ENCODE peak calls at places on chromosome 11, in ten cellular contexts. One of them, this sample, is unnamed. For H3K9me3, the result is how much of the 10 kb centered on the place peaks cover.

GRCh38 chr11:100815787-100816330 is 128.8 kb downstream of the ARHGAP42 start:
- DNase-seq in suprapubic skin: no peak
- DNase-seq in K562: no peak
- DNase-seq in spleen: no peak
- DNase-seq in sigmoid colon: no peak
- DNase-seq in HepG2: no peak
- DNase-seq in prostate gland: no peak
- DNase-seq in H1: no peak
- DNase-seq in transverse colon: no peak
- DNase-seq in HCT116: no peak
- DNase-seq in this sample: no peak

GRCh38 chr11:95108671-95109551 is 19.3 kb downstream of the ENDOD1 start:
- DNase-seq in transverse colon: no peak
- DNase-seq in suprapubic skin: no peak
- DNase-seq in HepG2: no peak
- DNase-seq in spleen: no peak
- DNase-seq in sigmoid colon: no peak
- DNase-seq in K562: peak
- DNase-seq in HCT116: no peak
- DNase-seq in H1: no peak
- DNase-seq in prostate gland: no peak
- DNase-seq in this sample: no peak

GRCh38 chr11:12399355-12399754 is 22.0 kb downstream of the PARVA start:
- DNase-seq in transverse colon: no peak
- DNase-seq in suprapubic skin: no peak
- DNase-seq in sigmoid colon: no peak
- DNase-seq in spleen: no peak
- DNase-seq in prostate gland: no peak
- DNase-seq in K562: no peak
- DNase-seq in HCT116: no peak
- DNase-seq in H1: no peak
- DNase-seq in HepG2: no peak
- DNase-seq in this sample: no peak

GRCh38 chr11:117546431-117547160 is 218.9 kb downstream of the CEP164 start:
- DNase-seq in HCT116: no peak
- DNase-seq in transverse colon: no peak
- DNase-seq in K562: no peak
- DNase-seq in sigmoid colon: no peak
- DNase-seq in H1: no peak
- DNase-seq in suprapubic skin: no peak
- DNase-seq in spleen: no peak
- DNase-seq in HepG2: no peak
- DNase-seq in prostate gland: no peak
- DNase-seq in this sample: no peak

GRCh38 chr11:94793002-94793401 is 24.8 kb downstream of the AMOTL1 start:
- DNase-seq in sigmoid colon: no peak
- DNase-seq in suprapubic skin: no peak
- DNase-seq in HCT116: no peak
- DNase-seq in transverse colon: no peak
- DNase-seq in spleen: no peak
- DNase-seq in prostate gland: no peak
- DNase-seq in HepG2: no peak
- DNase-seq in K562: no peak
- DNase-seq in H1: no peak
- DNase-seq in this sample: no peak

GRCh38 chr11:134033276-134033675 is 35.6 kb upstream of the JAM3 start:
- DNase-seq in sigmoid colon: no peak
- DNase-seq in K562: no peak
- DNase-seq in HCT116: no peak
- DNase-seq in spleen: no peak
- DNase-seq in prostate gland: no peak
- DNase-seq in HepG2: no peak
- DNase-seq in transverse colon: no peak
- DNase-seq in H1: no peak
- DNase-seq in suprapubic skin: no peak
- DNase-seq in this sample: no peak

GRCh38 chr11:94128171-94128745 is 383 bp upstream of the PANX1 start:
- DNase-seq in sigmoid colon: peak
- DNase-seq in transverse colon: peak
- DNase-seq in H1: peak
- DNase-seq in prostate gland: peak
- DNase-seq in K562: no peak
- DNase-seq in HepG2: no peak
- DNase-seq in spleen: peak
- DNase-seq in HCT116: no peak
- DNase-seq in suprapubic skin: no peak
- DNase-seq in this sample: no peak

GRCh38 chr11:122100222-122101080 is 15.6 kb downstream of the BLID start:
- DNase-seq in HCT116: no peak
- DNase-seq in suprapubic skin: peak
- DNase-seq in spleen: no peak
- DNase-seq in H1: peak
- DNase-seq in HepG2: no peak
- DNase-seq in prostate gland: peak
- DNase-seq in transverse colon: peak
- DNase-seq in sigmoid colon: peak
- DNase-seq in K562: no peak
- DNase-seq in this sample: no peak

GRCh38 chr11:20042717-20043392 is 117.4 kb downstream of the DBX1 start:
- DNase-seq in spleen: no peak
- DNase-seq in HepG2: no peak
- DNase-seq in HCT116: no peak
- DNase-seq in K562: no peak
- DNase-seq in sigmoid colon: no peak
- DNase-seq in H1: no peak
- DNase-seq in suprapubic skin: no peak
- DNase-seq in prostate gland: no peak
- DNase-seq in transverse colon: no peak
- DNase-seq in this sample: no peak

GRCh38 chr11:114308689-114309089 is 12.5 kb downstream of the NNMT start:
- DNase-seq in H1: no peak
- DNase-seq in HCT116: no peak
- DNase-seq in sigmoid colon: no peak
- DNase-seq in K562: no peak
- DNase-seq in suprapubic skin: no peak
- DNase-seq in transverse colon: no peak
- DNase-seq in spleen: no peak
- DNase-seq in prostate gland: no peak
- DNase-seq in HepG2: no peak
- DNase-seq in this sample: peak

GRCh38 chr11:122202951-122203456 is 87.0 kb upstream of the BLID start:
- DNase-seq in suprapubic skin: peak
- DNase-seq in K562: peak
- DNase-seq in prostate gland: peak
- DNase-seq in H1: peak
- DNase-seq in HCT116: peak
- DNase-seq in spleen: peak
- DNase-seq in HepG2: peak
- DNase-seq in transverse colon: peak
- DNase-seq in sigmoid colon: peak
- DNase-seq in this sample: peak

GRCh38 chr11:128598755-128599154 is 11.4 kb upstream of the ETS1 start:
- DNase-seq in sigmoid colon: no peak
- DNase-seq in HCT116: no peak
- DNase-seq in HepG2: no peak
- DNase-seq in H1: no peak
- DNase-seq in prostate gland: no peak
- DNase-seq in suprapubic skin: no peak
- DNase-seq in K562: no peak
- DNase-seq in spleen: no peak
- DNase-seq in transverse colon: no peak
- DNase-seq in this sample: no peak

GRCh38 chr11:61549662-61550568 is 31.0 kb downstream of the SYT7 start:
- DNase-seq in HCT116: no peak
- DNase-seq in H1: no peak
- DNase-seq in HepG2: no peak
- DNase-seq in K562: no peak
- DNase-seq in sigmoid colon: no peak
- DNase-seq in prostate gland: no peak
- DNase-seq in spleen: no peak
- DNase-seq in transverse colon: no peak
- DNase-seq in suprapubic skin: no peak
- DNase-seq in this sample: no peak

GRCh38 chr11:27421819-27422494 is 50.6 kb downstream of the LGR4 start:
- DNase-seq in spleen: no peak
- DNase-seq in HCT116: no peak
- DNase-seq in suprapubic skin: no peak
- DNase-seq in prostate gland: no peak
- DNase-seq in H1: no peak
- DNase-seq in K562: no peak
- DNase-seq in HepG2: no peak
- DNase-seq in transverse colon: no peak
- DNase-seq in sigmoid colon: no peak
- DNase-seq in this sample: no peak

GRCh38 chr11:133636686-133637085 is 104.4 kb upstream of the OPCML start:
- DNase-seq in HCT116: no peak
- DNase-seq in transverse colon: no peak
- DNase-seq in prostate gland: no peak
- DNase-seq in H1: no peak
- DNase-seq in suprapubic skin: no peak
- DNase-seq in HepG2: no peak
- DNase-seq in sigmoid colon: no peak
- DNase-seq in spleen: no peak
- DNase-seq in K562: no peak
- DNase-seq in this sample: no peak

GRCh38 chr11:11390068-11390775 is 37.2 kb upstream of the CSNK2A3 start:
- DNase-seq in HCT116: no peak
- DNase-seq in transverse colon: no peak
- DNase-seq in sigmoid colon: no peak
- DNase-seq in prostate gland: no peak
- DNase-seq in HepG2: no peak
- DNase-seq in spleen: peak
- DNase-seq in suprapubic skin: no peak
- DNase-seq in K562: no peak
- DNase-seq in H1: no peak
- DNase-seq in this sample: no peak

GRCh38 chr11:12410006-12410728 is 32.8 kb downstream of the PARVA start:
- DNase-seq in K562: no peak
- DNase-seq in HCT116: no peak
- DNase-seq in H1: peak
- DNase-seq in transverse colon: no peak
- DNase-seq in prostate gland: no peak
- DNase-seq in spleen: no peak
- DNase-seq in HepG2: no peak
- DNase-seq in suprapubic skin: no peak
- DNase-seq in sigmoid colon: peak
- DNase-seq in this sample: no peak

GRCh38 chr11:64803163-64803845 is at the start of gene MAP4K2:
- DNase-seq in spleen: peak
- DNase-seq in H1: peak
- DNase-seq in suprapubic skin: peak
- DNase-seq in HepG2: peak
- DNase-seq in sigmoid colon: peak
- DNase-seq in HCT116: peak
- DNase-seq in K562: peak
- DNase-seq in prostate gland: peak
- DNase-seq in transverse colon: peak
- DNase-seq in this sample: peak

GRCh38 chr11:58866788-58867187 is 22.3 kb upstream of the GLYATL2 start:
- DNase-seq in HepG2: no peak
- DNase-seq in suprapubic skin: no peak
- DNase-seq in spleen: no peak
- DNase-seq in H1: no peak
- DNase-seq in transverse colon: no peak
- DNase-seq in K562: no peak
- DNase-seq in sigmoid colon: no peak
- DNase-seq in prostate gland: no peak
- DNase-seq in HCT116: no peak
- DNase-seq in this sample: no peak
- H3K9me3 ChIP-seq in HepG2: under half
- H3K9me3 ChIP-seq in suprapubic skin: under half
- H3K9me3 ChIP-seq in spleen: under half
- H3K9me3 ChIP-seq in H1: under half
- H3K9me3 ChIP-seq in transverse colon: under half
- H3K9me3 ChIP-seq in K562: under half
- H3K9me3 ChIP-seq in sigmoid colon: under half
- H3K9me3 ChIP-seq in prostate gland: under half
- H3K9me3 ChIP-seq in HCT116: under half
- H3K9me3 ChIP-seq in this sample: under half

DNA sequence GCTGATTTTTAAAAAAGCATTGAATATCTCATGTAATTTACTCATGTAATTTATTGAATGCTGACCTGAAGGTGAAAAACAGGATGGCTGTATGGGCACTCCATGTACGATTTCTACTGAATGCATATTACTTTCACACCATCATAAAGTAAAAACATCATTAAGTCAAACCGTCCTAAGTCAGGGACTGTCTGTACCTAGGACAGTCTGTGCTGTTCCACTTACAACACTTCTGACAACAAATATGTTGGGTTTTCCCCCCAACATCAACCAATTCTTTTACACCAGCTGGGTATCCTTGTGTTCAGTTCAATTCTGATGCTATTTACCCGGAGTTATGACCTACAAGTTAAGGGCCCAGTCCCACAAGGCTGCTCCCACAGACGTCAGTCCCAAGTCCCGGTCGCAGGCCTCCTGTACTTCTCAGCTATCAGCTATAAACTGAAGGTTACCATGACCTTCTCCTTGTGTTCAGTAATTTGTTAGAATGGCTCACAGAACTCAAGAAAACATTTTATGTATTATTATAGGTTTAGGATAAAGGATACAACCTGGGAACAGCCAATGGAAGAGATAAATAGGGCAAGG is 17.0 kb downstream of the UVRAG start:
- DNase-seq in prostate gland: no peak
- DNase-seq in HepG2: no peak
- DNase-seq in transverse colon: no peak
- DNase-seq in spleen: no peak
- DNase-seq in K562: no peak
- DNase-seq in sigmoid colon: no peak
- DNase-seq in HCT116: no peak
- DNase-seq in H1: no peak
- DNase-seq in suprapubic skin: no peak
- DNase-seq in this sample: no peak
- TF ChIP-seq POLR2A in prostate gland: no peak
- TF ChIP-seq POLR2A in HepG2: no peak
- TF ChIP-seq POLR2A in transverse colon: no peak
- TF ChIP-seq POLR2A in spleen: no peak
- TF ChIP-seq POLR2A in K562: no peak
- TF ChIP-seq POLR2A in sigmoid colon: no peak
- TF ChIP-seq POLR2A in HCT116: no peak
- TF ChIP-seq POLR2A in H1: no peak
- TF ChIP-seq POLR2A in suprapubic skin: no peak
- TF ChIP-seq POLR2A in this sample: no peak

GRCh38 chr11:68261749-68262543 is 9.8 kb downstream of the C11orf24 start:
- DNase-seq in suprapubic skin: peak
- DNase-seq in H1: no peak
- DNase-seq in prostate gland: no peak
- DNase-seq in HepG2: no peak
- DNase-seq in spleen: no peak
- DNase-seq in transverse colon: no peak
- DNase-seq in sigmoid colon: no peak
- DNase-seq in HCT116: no peak
- DNase-seq in K562: no peak
- DNase-seq in this sample: no peak
- TF ChIP-seq POLR2AphosphoS5 in suprapubic skin: no peak
- TF ChIP-seq POLR2AphosphoS5 in H1: no peak
- TF ChIP-seq POLR2AphosphoS5 in prostate gland: no peak
- TF ChIP-seq POLR2AphosphoS5 in HepG2: peak
- TF ChIP-seq POLR2AphosphoS5 in spleen: peak
- TF ChIP-seq POLR2AphosphoS5 in transverse colon: no peak
- TF ChIP-seq POLR2AphosphoS5 in sigmoid colon: no peak
- TF ChIP-seq POLR2AphosphoS5 in HCT116: peak
- TF ChIP-seq POLR2AphosphoS5 in K562: no peak
- TF ChIP-seq POLR2AphosphoS5 in this sample: no peak

GRCh38 chr11:74612877-74613276 is 20.5 kb downstream of the POLD3 start:
- DNase-seq in transverse colon: no peak
- DNase-seq in suprapubic skin: no peak
- DNase-seq in K562: no peak
- DNase-seq in HepG2: no peak
- DNase-seq in sigmoid colon: no peak
- DNase-seq in HCT116: no peak
- DNase-seq in prostate gland: peak
- DNase-seq in spleen: no peak
- DNase-seq in H1: no peak
- DNase-seq in this sample: no peak
- H3K9me3 ChIP-seq in transverse colon: under half
- H3K9me3 ChIP-seq in suprapubic skin: under half
- H3K9me3 ChIP-seq in K562: under half
- H3K9me3 ChIP-seq in HepG2: under half
- H3K9me3 ChIP-seq in sigmoid colon: under half
- H3K9me3 ChIP-seq in HCT116: under half
- H3K9me3 ChIP-seq in prostate gland: under half
- H3K9me3 ChIP-seq in spleen: under half
- H3K9me3 ChIP-seq in H1: under half
- H3K9me3 ChIP-seq in this sample: under half